ENCODE peak calls at places on chromosome 18, in four cellular contexts. R is heart left ventricle, J is A549, E is prostate gland. I is an unnamed sample.

GRCh38 chr18:62336618-62337017 is 11.5 kb downstream of the TNFRSF11A start:
- DNase-seq in R (no peak), J (no peak), E (no peak), I (no peak)

GRCh38 chr18:58375051-58375450 is 253.8 kb downstream of the ALPK2 start:
- DNase-seq in R (no peak), J (no peak), E (no peak), I (no peak)

GRCh38 chr18:8549254-8549653 is 60.0 kb upstream of the RAB12 start:
- DNase-seq in R (no peak), J (no peak), E (no peak), I (no peak)

GRCh38 chr18:5543036-5543671 is 643 bp downstream of the EPB41L3 start:
- DNase-seq in R (no peak), J (no peak), E (no peak), I (no peak)

GRCh38 chr18:23194150-23194968 is 59.1 kb downstream of the CABLES1 start:
- DNase-seq in R (no peak), J (no peak), E (no peak), I (no peak)

GRCh38 chr18:34862561-34862960 is 152.5 kb downstream of the DTNA start:
- DNase-seq in R (no peak), J (no peak), E (no peak), I (no peak)

GRCh38 chr18:10565835-10566234 is 40.0 kb downstream of the NAPG start:
- DNase-seq in R (no peak), J (no peak), E (no peak), I (peak; percentile 23)

GRCh38 chr18:44733069-44733753 is 52.5 kb downstream of the SETBP1 start:
- DNase-seq in R (no peak), J (peak; percentile 10), E (no peak), I (peak; percentile 87)

GRCh38 chr18:56789004-56789888 is 138.1 kb downstream of the WDR7 start:
- DNase-seq in R (peak; percentile 73), J (peak; percentile 1), E (no peak), I (peak; percentile 1)

GRCh38 chr18:58362027-58362575 is 266.8 kb downstream of the ALPK2 start:
- DNase-seq in R (peak; percentile 29), J (peak; percentile 34), E (no peak), I (no peak)

GRCh38 chr18:33804258-33804657 is 226.2 kb downstream of the ASXL3 start:
- DNase-seq in R (no peak), J (no peak), E (peak; percentile 55), I (no peak)

GRCh38 chr18:32920796-32921787 is 148.3 kb upstream of the KLHL14 start:
- DNase-seq in R (no peak), J (peak; percentile 9), E (no peak), I (peak; percentile 88)

GRCh38 chr18:22858121-22858520 is 75.0 kb upstream of the RBBP8 start:
- DNase-seq in R (no peak), J (no peak), E (no peak), I (no peak)

GRCh38 chr18:73979742-73980141 is 167.9 kb downstream of the FBXO15 start:
- DNase-seq in R (no peak), J (no peak), E (no peak), I (no peak)

GRCh38 chr18:59631583-59632181 is 65.5 kb downstream of the CCBE1 start:
- DNase-seq in R (no peak), J (peak; percentile 6), E (no peak), I (peak; percentile 14)

GRCh38 chr18:75211721-75212625 is 1.4 kb downstream of the TSHZ1 start:
- DNase-seq in R (peak; percentile 66), J (no peak), E (no peak), I (peak; percentile 76)

GRCh38 chr18:75211002-75211621 is 515 bp downstream of the TSHZ1 start:
- DNase-seq in R (no peak), J (no peak), E (no peak), I (peak; percentile 54)

GRCh38 chr18:75209952-75210261 is 690 bp upstream of the TSHZ1 start:
- DNase-seq in R (no peak), J (no peak), E (no peak), I (no peak)

GRCh38 chr18:75209129-75209951 is at the start of gene PTGR3:
- DNase-seq in R (peak; percentile 93), J (peak; percentile 76), E (peak; percentile 80), I (peak; percentile 94)

GRCh38 chr18:75210274-75211001 is at the start of gene TSHZ1:
- DNase-seq in R (peak; percentile 79), J (peak; percentile 51), E (peak; percentile 86), I (peak; percentile 90)
- TF ChIP-seq POLR2A in R (peak; percentile 81), J (no peak), E (peak; percentile 89), I (peak; percentile 41)

DNA sequence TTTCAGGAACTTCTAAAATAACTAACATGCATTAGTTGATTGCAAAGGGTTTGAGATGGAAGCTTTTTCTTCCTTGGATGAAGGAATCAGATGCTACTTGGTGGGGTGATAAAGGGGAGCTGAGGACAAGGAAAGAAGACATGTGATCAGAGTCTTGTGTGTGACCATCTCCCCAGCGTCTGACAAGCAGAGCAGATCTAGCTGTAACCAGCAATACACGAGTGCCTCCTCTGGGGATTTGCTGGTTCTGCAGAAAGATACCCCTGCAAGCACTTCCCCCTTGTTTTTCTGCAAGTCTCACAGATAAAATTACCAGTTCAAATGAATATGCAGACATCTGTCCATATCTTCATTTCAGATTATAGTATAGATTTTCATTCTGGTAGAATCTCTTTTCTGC is 2.7 kb downstream of the CDH7 start:
- DNase-seq in R (no peak), J (no peak), E (peak; percentile 8), I (peak; percentile 68)
- TF ChIP-seq CTCF in R (peak; percentile 28), J (no peak), E (no peak), I (peak; percentile 48)

DNA sequence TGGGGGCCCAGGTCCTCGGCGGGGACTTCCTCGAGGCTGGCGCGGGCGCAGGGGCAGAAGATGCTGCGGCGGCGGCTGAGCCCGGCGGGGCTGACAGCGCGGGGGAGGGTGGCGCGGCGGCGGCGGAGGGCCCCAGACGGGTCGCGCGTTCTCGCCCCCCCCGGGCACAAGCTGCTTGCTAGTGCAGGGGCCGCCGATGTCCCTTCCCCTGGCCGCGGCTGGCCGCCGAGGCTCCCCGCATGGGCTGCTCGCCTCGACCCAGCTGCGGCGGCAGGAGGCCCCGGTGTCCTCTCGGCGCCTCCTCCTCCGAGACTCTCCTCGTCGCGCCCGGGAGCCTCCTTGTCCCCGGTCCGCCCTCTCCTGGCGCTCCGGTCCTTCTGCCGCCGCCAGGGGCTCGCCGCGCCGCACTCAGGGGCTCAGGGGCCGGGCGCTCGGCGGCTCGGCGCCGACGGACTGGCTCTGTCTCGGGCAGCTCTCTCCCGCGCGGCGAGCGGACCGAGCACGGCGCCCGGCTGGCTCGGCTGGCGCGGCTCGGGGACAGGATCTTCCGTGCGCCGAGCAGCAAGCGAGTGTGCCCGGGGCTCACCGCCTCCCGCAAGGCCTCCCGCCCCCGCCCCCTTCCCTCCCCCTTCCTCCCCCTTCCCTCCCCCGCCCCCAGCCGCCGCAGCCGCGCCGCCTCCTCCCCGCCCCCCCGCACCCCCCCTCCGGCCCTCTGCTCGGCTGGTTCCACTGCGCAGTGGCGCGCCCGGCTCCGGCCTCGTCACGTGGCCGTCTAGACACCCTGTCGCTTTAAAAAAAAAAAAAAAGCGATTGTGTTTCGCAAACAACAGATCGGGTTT is 902 bp upstream of the SMAD7 start:
- DNase-seq in R (peak; percentile 91), J (no peak), E (peak; percentile 85), I (peak; percentile 90)
- TF ChIP-seq POLR2A in R (peak; percentile 87), J (peak; percentile 72), E (peak; percentile 89), I (peak; percentile 34)

DNA sequence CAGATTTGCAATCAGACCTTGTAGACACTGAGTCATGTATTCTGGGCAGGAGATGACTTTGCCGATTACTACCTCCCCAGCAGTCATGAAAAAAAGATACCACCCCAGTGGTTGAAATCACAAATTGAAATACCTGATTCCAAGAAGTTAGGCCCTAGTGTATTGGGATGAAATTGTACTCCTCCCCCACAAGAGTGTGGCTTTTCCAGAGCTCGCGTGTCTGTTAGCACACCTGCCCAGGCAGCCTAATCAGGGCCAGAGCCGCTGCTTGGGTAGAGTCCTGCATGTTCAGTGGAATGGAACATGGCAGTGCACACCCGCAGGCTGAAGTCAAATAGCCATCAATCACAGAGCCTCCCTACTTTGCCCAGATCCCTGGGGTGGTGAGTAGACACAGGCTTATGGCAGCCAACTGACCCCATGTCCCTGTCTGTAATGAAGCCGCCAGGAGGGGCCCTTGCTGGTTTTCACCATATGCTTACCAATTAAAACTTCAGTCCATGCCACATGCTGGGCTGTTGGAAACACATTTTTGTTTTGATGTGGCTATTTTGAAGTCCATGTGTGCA is 122.4 kb downstream of the TPGS2 start:
- DNase-seq in R (no peak), J (no peak), E (no peak), I (no peak)
- TF ChIP-seq CTCF in R (no peak), J (no peak), E (no peak), I (no peak)

GRCh38 chr18:69109686-69110085 is 291.0 kb upstream of the DOK6 start:
- DNase-seq in R (no peak), J (no peak), E (no peak), I (no peak)
- TF ChIP-seq POLR2A in R (no peak), J (no peak), E (no peak), I (no peak)

DNA sequence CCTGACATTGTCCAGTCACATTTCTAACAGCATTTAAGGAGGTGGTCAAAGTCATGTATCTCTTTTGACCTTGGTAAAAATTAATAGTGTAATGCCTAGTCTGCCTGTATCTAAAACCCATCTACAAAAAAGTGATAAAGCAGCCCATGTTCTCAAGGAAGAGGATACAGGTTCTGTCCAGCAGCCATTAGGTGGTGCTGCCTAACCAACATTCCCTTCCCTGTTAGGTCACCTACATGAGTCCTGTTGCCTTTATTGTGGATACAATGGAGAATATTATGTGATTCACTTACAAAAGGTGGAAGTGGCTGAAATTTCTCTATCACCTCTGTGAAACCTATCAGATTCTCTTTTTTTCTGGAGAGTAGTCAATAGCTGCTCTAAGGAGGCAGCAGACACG is 52.5 kb downstream of the AQP4 start:
- DNase-seq in R (no peak), J (peak; percentile 15), E (peak; percentile 42), I (peak; percentile 51)
- TF ChIP-seq CTCF in R (peak; percentile 64), J (peak; percentile 57), E (peak; percentile 47), I (peak; percentile 25)

GRCh38 chr18:76459312-76459686 is 35.7 kb downstream of the ZNF516 start:
- DNase-seq in R (no peak), J (no peak), E (no peak), I (no peak)

GRCh38 chr18:76457957-76458356 is 37.1 kb downstream of the ZNF516 start:
- DNase-seq in R (no peak), J (no peak), E (no peak), I (no peak)

GRCh38 chr18:76457475-76457874 is 37.6 kb downstream of the ZNF516 start:
- DNase-seq in R (no peak), J (no peak), E (no peak), I (no peak)

GRCh38 chr18:76459687-76460350 is 35.2 kb downstream of the ZNF516 start:
- DNase-seq in R (no peak), J (peak; percentile 69), E (peak; percentile 85), I (no peak)

GRCh38 chr18:76458522-76459311 is 36.3 kb downstream of the ZNF516 start:
- DNase-seq in R (no peak), J (no peak), E (no peak), I (no peak)
- TF ChIP-seq POLR2A in R (no peak), J (no peak), E (no peak), I (no peak)

GRCh38 chr18:14074187-14074586 is 58.0 kb downstream of the ZNF519 start:
- DNase-seq in R (no peak), J (no peak), E (no peak), I (peak; percentile 6)
- TF ChIP-seq CTCF in R (no peak), J (no peak), E (no peak), I (peak; percentile 26)

I was measured in NB4.